ENCODE peak calls at places on chromosomes 4 and X, in six cellular contexts. One of them, this sample, is unnamed.
A peak's percentile ranks its signal among the peaks of the same experiment; 100 is the strongest.

GRCh38 chr4:65502151-65502691 is 168.1 kb downstream of the EPHA5 start:
- DNase-seq in GM12878: no peak
- DNase-seq in GM12891: no peak
- DNase-seq in HepG2: no peak
- DNase-seq in K562: no peak
- DNase-seq in H1: no peak
- DNase-seq in this sample: no peak

GRCh38 chr4:147957446-147957845 is 225.6 kb downstream of the ARHGAP10 start:
- DNase-seq in HepG2: no peak
- DNase-seq in H1: no peak
- DNase-seq in GM12891: no peak
- DNase-seq in GM12878: no peak
- DNase-seq in K562: no peak
- DNase-seq in this sample: no peak

GRCh38 chrX:13506574-13506973 is 62.8 kb upstream of the EGFL6 start:
- DNase-seq in K562: peak; percentile 60
- DNase-seq in H1: no peak
- DNase-seq in GM12878: no peak
- DNase-seq in HepG2: peak; percentile 2
- DNase-seq in GM12891: peak; percentile 17
- DNase-seq in this sample: peak; percentile 15

GRCh38 chrX:21503593-21503992 is 129.4 kb downstream of the CNKSR2 start:
- DNase-seq in GM12891: no peak
- DNase-seq in GM12878: no peak
- DNase-seq in HepG2: no peak
- DNase-seq in K562: no peak
- DNase-seq in H1: no peak
- DNase-seq in this sample: no peak

GRCh38 chr4:77126844-77127614 is 30.0 kb upstream of the CCNG2 start:
- DNase-seq in H1: no peak
- DNase-seq in K562: no peak
- DNase-seq in GM12878: no peak
- DNase-seq in GM12891: no peak
- DNase-seq in HepG2: no peak
- DNase-seq in this sample: no peak

GRCh38 chrX:13778916-13779315 is 38.0 kb downstream of the GPM6B start:
- DNase-seq in HepG2: no peak
- DNase-seq in GM12891: no peak
- DNase-seq in H1: no peak
- DNase-seq in GM12878: no peak
- DNase-seq in K562: no peak
- DNase-seq in this sample: no peak

GRCh38 chrX:23451266-23451665 is 116.6 kb downstream of the PTCHD1 start:
- DNase-seq in GM12891: no peak
- DNase-seq in HepG2: no peak
- DNase-seq in K562: no peak
- DNase-seq in GM12878: no peak
- DNase-seq in H1: no peak
- DNase-seq in this sample: no peak

GRCh38 chr4:56619160-56619559 is 61.9 kb downstream of the HOPX start:
- DNase-seq in H1: no peak
- DNase-seq in GM12891: no peak
- DNase-seq in K562: no peak
- DNase-seq in GM12878: no peak
- DNase-seq in HepG2: no peak
- DNase-seq in this sample: no peak

GRCh38 chrX:14875624-14876023 is 2.4 kb downstream of the MOSPD2 start:
- DNase-seq in K562: no peak
- DNase-seq in HepG2: no peak
- DNase-seq in GM12891: no peak
- DNase-seq in GM12878: no peak
- DNase-seq in H1: no peak
- DNase-seq in this sample: no peak

GRCh38 chr4:52641853-52642563 is 17.1 kb downstream of the USP46 start:
- DNase-seq in HepG2: no peak
- DNase-seq in K562: no peak
- DNase-seq in GM12878: peak; percentile 67
- DNase-seq in H1: no peak
- DNase-seq in GM12891: no peak
- DNase-seq in this sample: no peak

GRCh38 chr4:184808719-184809062 is 17.1 kb downstream of the ACSL1 start:
- DNase-seq in K562: no peak
- DNase-seq in GM12878: no peak
- DNase-seq in H1: no peak
- DNase-seq in GM12891: no peak
- DNase-seq in HepG2: no peak
- DNase-seq in this sample: no peak

GRCh38 chr4:184812651-184813181 is 13.1 kb downstream of the ACSL1 start:
- DNase-seq in HepG2: no peak
- DNase-seq in H1: no peak
- DNase-seq in GM12891: no peak
- DNase-seq in K562: no peak
- DNase-seq in GM12878: no peak
- DNase-seq in this sample: no peak

GRCh38 chr4:184812181-184812542 is 13.6 kb downstream of the ACSL1 start:
- DNase-seq in GM12878: no peak
- DNase-seq in HepG2: no peak
- DNase-seq in K562: no peak
- DNase-seq in H1: no peak
- DNase-seq in GM12891: no peak
- DNase-seq in this sample: no peak

GRCh38 chr4:184810720-184811119 is 15.0 kb downstream of the ACSL1 start:
- DNase-seq in K562: no peak
- DNase-seq in GM12891: no peak
- DNase-seq in H1: no peak
- DNase-seq in HepG2: no peak
- DNase-seq in GM12878: no peak
- DNase-seq in this sample: no peak

DNA sequence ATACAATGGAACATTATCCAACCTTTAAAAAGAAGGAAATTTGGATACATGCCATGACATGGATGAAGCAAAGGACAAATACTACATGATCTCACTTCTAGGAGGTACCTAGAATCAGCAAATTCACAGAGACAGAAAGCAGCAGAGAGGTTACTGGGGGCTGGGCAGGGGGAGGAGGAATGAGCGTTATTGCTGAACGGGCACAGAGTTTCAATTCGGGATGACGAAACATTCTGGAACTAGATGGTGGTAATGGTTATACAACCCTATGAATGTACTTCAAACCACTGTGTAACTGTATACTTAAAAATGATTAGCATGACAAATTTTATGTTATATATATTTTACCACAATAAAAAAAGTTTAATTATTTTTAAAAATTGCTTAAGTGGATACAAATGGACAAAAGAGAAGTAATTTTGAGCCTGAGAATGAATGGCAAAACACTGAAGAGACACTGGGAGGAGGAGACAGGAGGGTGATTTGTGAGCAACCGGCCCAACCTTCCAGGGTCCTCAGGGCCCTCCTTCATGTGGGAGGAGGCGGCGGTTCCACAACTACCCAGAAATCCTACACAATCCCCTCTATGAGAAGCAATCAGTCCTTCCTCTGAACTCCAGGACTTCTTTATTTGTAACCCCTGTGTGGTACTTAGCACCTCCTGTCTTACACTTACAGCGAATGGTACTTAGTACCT is 14.1 kb downstream of the ACSL1 start:
- DNase-seq in H1: no peak
- DNase-seq in K562: no peak
- DNase-seq in GM12878: no peak
- DNase-seq in GM12891: no peak
- DNase-seq in HepG2: no peak
- DNase-seq in this sample: no peak
- TF ChIP-seq POLR2AphosphoS5 in H1: no peak
- TF ChIP-seq POLR2AphosphoS5 in K562: no peak
- TF ChIP-seq POLR2AphosphoS5 in GM12878: no peak
- TF ChIP-seq POLR2AphosphoS5 in GM12891: no peak
- TF ChIP-seq POLR2AphosphoS5 in HepG2: no peak
- TF ChIP-seq POLR2AphosphoS5 in this sample: no peak

DNA sequence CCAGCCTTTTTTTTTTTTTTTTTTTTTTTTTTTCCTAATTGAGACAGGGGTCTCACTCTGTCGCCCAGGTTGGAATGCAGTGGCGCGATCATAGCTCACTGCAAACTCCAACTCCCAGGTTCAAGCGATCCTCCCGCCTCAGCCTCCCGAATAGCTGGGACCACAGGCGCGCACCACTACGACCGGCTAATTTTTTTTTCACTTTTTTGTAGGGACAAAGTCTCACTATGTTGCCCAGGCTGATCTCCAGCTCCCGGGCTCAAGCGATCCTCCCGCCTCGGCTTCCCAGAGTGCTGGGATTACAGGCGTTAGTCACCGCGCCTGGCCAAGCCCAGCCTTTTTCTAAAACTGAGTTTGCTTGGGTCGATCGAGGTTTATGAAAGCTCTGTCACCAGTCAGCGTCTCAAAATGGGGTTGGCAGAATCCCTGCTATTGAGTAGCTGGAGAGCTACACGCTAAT is 1.3 kb upstream of the OTUD5 start:
- DNase-seq in GM12878: no peak
- DNase-seq in K562: no peak
- DNase-seq in HepG2: peak; percentile 21
- DNase-seq in H1: no peak
- DNase-seq in GM12891: no peak
- DNase-seq in this sample: no peak
- TF ChIP-seq TAF1 in GM12878: no peak
- TF ChIP-seq TAF1 in K562: peak; percentile 33
- TF ChIP-seq TAF1 in HepG2: peak; percentile 8
- TF ChIP-seq TAF1 in H1: no peak
- TF ChIP-seq TAF1 in GM12891: no peak
- TF ChIP-seq TAF1 in this sample: no peak

GRCh38 chr4:182628540-182628939 is 288.6 kb downstream of the DCTD start:
- DNase-seq in K562: no peak
- DNase-seq in GM12878: no peak
- DNase-seq in H1: no peak
- DNase-seq in HepG2: no peak
- DNase-seq in GM12891: no peak
- DNase-seq in this sample: no peak
- TF ChIP-seq POLR2A in K562: no peak
- TF ChIP-seq POLR2A in GM12878: no peak
- TF ChIP-seq POLR2A in H1: no peak
- TF ChIP-seq POLR2A in HepG2: no peak
- TF ChIP-seq POLR2A in GM12891: no peak
- TF ChIP-seq POLR2A in this sample: no peak

GRCh38 chrX:7158468-7158990 is 10.6 kb upstream of the PUDP start:
- DNase-seq in GM12891: no peak
- DNase-seq in GM12878: no peak
- DNase-seq in K562: no peak
- DNase-seq in HepG2: no peak
- DNase-seq in H1: no peak
- DNase-seq in this sample: no peak

GRCh38 chrX:7153231-7153630 is 5.3 kb upstream of the PUDP start:
- DNase-seq in H1: no peak
- DNase-seq in HepG2: no peak
- DNase-seq in K562: no peak
- DNase-seq in GM12891: no peak
- DNase-seq in GM12878: no peak
- DNase-seq in this sample: no peak

GRCh38 chrX:7156879-7157278 is 8.9 kb upstream of the PUDP start:
- DNase-seq in HepG2: no peak
- DNase-seq in GM12891: no peak
- DNase-seq in H1: no peak
- DNase-seq in K562: no peak
- DNase-seq in GM12878: no peak
- DNase-seq in this sample: no peak

GRCh38 chrX:7154040-7154597 is 6.2 kb upstream of the PUDP start:
- DNase-seq in HepG2: no peak
- DNase-seq in GM12891: no peak
- DNase-seq in K562: no peak
- DNase-seq in GM12878: no peak
- DNase-seq in H1: no peak
- DNase-seq in this sample: no peak

DNA sequence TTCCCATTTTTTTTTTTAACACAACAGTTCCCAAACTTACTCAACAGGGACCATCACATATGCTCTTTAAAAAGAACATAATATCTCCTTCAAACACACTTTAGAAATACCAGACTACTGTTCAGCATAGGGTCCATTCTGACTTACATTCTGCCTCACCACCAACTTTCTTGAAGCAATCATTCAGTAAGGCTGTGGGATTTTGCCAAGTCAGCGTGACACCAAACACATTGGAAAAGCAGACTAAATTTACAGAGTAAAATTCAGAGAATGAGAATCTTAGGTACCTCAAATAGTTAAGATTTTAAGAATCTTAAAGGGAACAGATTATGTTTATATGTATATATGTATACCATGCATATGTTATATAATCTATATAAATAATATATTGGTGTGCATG is 7.2 kb upstream of the PUDP start:
- DNase-seq in H1: no peak
- DNase-seq in GM12891: no peak
- DNase-seq in HepG2: no peak
- DNase-seq in K562: no peak
- DNase-seq in GM12878: no peak
- DNase-seq in this sample: no peak
- TF ChIP-seq POLR2AphosphoS5 in H1: no peak
- TF ChIP-seq POLR2AphosphoS5 in GM12891: no peak
- TF ChIP-seq POLR2AphosphoS5 in HepG2: no peak
- TF ChIP-seq POLR2AphosphoS5 in K562: no peak
- TF ChIP-seq POLR2AphosphoS5 in GM12878: no peak
- TF ChIP-seq POLR2AphosphoS5 in this sample: no peak

GRCh38 chr4:169620846-169621228 is 459 bp downstream of the CLCN3 start:
- DNase-seq in H1: no peak
- DNase-seq in HepG2: peak; percentile 16
- DNase-seq in GM12878: no peak
- DNase-seq in GM12891: no peak
- DNase-seq in K562: no peak
- DNase-seq in this sample: no peak
- TF ChIP-seq TAF1 in H1: no peak
- TF ChIP-seq TAF1 in HepG2: no peak
- TF ChIP-seq TAF1 in GM12878: no peak
- TF ChIP-seq TAF1 in GM12891: no peak
- TF ChIP-seq TAF1 in K562: no peak
- TF ChIP-seq TAF1 in this sample: no peak

GRCh38 chrX:39688576-39689373 is 409.0 kb downstream of the BCOR start:
- DNase-seq in K562: peak; percentile 76
- DNase-seq in HepG2: peak; percentile 1
- DNase-seq in GM12878: no peak
- DNase-seq in H1: no peak
- DNase-seq in GM12891: no peak
- DNase-seq in this sample: peak; percentile 36
- TF ChIP-seq POLR2A in K562: peak; percentile 46
- TF ChIP-seq POLR2A in HepG2: no peak
- TF ChIP-seq POLR2A in GM12878: no peak
- TF ChIP-seq POLR2A in H1: no peak
- TF ChIP-seq POLR2A in GM12891: no peak
- TF ChIP-seq POLR2A in this sample: no peak

This sample was measured in GM12892.